ENCODE peak calls at places on chromosomes 6 and 20, in eight cellular contexts. J, Y, O, B, D, W, Z and S are unnamed samples.
A peak's percentile ranks its signal among the peaks of the same experiment; 100 is the strongest.

GRCh38 chr20:37988555-37988954 is 44.7 kb downstream of the TTI1 start:
- DNase-seq in O (no peak), J (no peak), D (no peak), Z (no peak), W (peak; percentile 45), B (no peak), Y (no peak), S (no peak)

GRCh38 chr20:54219751-54220426 is 12.0 kb downstream of the PFDN4 start:
- DNase-seq in W (no peak), D (peak; percentile 28), J (no peak), Y (no peak), Z (no peak), B (no peak), O (peak; percentile 76), S (no peak)

GRCh38 chr6:93806409-93807270 is 387.3 kb upstream of the EPHA7 start:
- DNase-seq in W (no peak), O (no peak), J (no peak), D (no peak), Y (no peak), B (no peak), Z (no peak), S (no peak)

GRCh38 chr6:30821862-30822784 is 62.2 kb upstream of the DDR1 start:
- DNase-seq in D (peak; percentile 64), J (no peak), Y (no peak), W (no peak), B (no peak), Z (no peak), O (peak; percentile 58), S (no peak)

GRCh38 chr6:85273870-85274269 is 176.0 kb upstream of the NT5E start:
- DNase-seq in J (no peak), Z (no peak), O (no peak), W (no peak), Y (no peak), D (peak; percentile 2), B (no peak), S (no peak)

GRCh38 chr20:63082308-63082938 is 75.7 kb upstream of the BHLHE23 start:
- DNase-seq in O (no peak), J (peak; percentile 45), B (peak; percentile 66), W (no peak), Z (peak; percentile 52), D (peak; percentile 21), Y (peak; percentile 57), S (no peak)

GRCh38 chr6:142481466-142481865 is 179.7 kb downstream of the ADGRG6 start:
- DNase-seq in D (no peak), J (no peak), B (no peak), Y (no peak), W (no peak), O (no peak), Z (no peak), S (no peak)

GRCh38 chr20:37315293-37316110 is 26.0 kb downstream of the MANBAL start:
- DNase-seq in O (peak; percentile 92), W (no peak), Z (no peak), Y (no peak), D (peak; percentile 86), J (no peak), B (no peak), S (no peak)

GRCh38 chr20:10985536-10985935 is 311.7 kb upstream of the JAG1 start:
- DNase-seq in Z (no peak), J (no peak), O (peak; percentile 72), W (no peak), D (peak; percentile 79), Y (no peak), B (no peak), S (no peak)

GRCh38 chr6:158409451-158409850 is 97.2 kb downstream of the TULP4 start:
- DNase-seq in J (no peak), D (no peak), Z (no peak), Y (no peak), B (no peak), O (peak; percentile 72), W (no peak), S (no peak)